ENCODE peak calls at places on chromosome 14, in six cellular contexts. X is GM23248, W is HCT116, A is H9, U is K562, K is DND-41. P is an unnamed sample. For H4K20me1, the result is how much of the 10 kb centered on the place peaks cover.

GRCh38 chr14:29028973-29029582 is 262.5 kb downstream of the FOXG1 start:
- DNase-seq in X (no peak), W (no peak), A (peak), U (no peak), K (no peak), P (peak)

GRCh38 chr14:93019970-93020369 is 95.8 kb downstream of the ITPK1 start:
- DNase-seq in X (no peak), W (no peak), A (no peak), U (no peak), K (no peak), P (no peak)

GRCh38 chr14:91509083-91509877 is 830 bp downstream of the PPP4R3A start:
- DNase-seq in X (peak), W (no peak), A (peak), U (peak), K (peak), P (no peak)

GRCh38 chr14:34650786-34651584 is 21.0 kb upstream of the SNX6 start:
- DNase-seq in X (peak), W (peak), A (no peak), U (no peak), K (no peak), P (peak)

GRCh38 chr14:75454963-75455546 is 27.2 kb downstream of the JDP2 start:
- DNase-seq in X (peak), W (no peak), A (no peak), U (no peak), K (no peak), P (peak)

GRCh38 chr14:96662116-96662901 is 134.9 kb upstream of the VRK1 start:
- DNase-seq in X (no peak), W (no peak), A (no peak), U (no peak), K (no peak), P (no peak)

GRCh38 chr14:59022144-59022543 is 166.3 kb upstream of the DAAM1 start:
- DNase-seq in X (peak), W (no peak), A (no peak), U (no peak), K (no peak), P (no peak)

GRCh38 chr14:32697704-32698103 is 241.0 kb upstream of the NPAS3 start:
- DNase-seq in X (peak), W (no peak), A (no peak), U (no peak), K (no peak), P (peak)

GRCh38 chr14:54470701-54471100 is 18.1 kb downstream of the GMFB start:
- DNase-seq in X (no peak), W (no peak), A (no peak), U (no peak), K (no peak), P (no peak)

GRCh38 chr14:71117839-71118743 is 210.8 kb downstream of the PCNX1 start:
- DNase-seq in X (peak), W (no peak), A (no peak), U (peak), K (no peak), P (peak)

GRCh38 chr14:71206766-71207371 is 299.6 kb downstream of the PCNX1 start:
- DNase-seq in X (peak), W (no peak), A (no peak), U (no peak), K (no peak), P (peak)

GRCh38 chr14:71933026-71933587 is 878 bp downstream of the RGS6 start:
- DNase-seq in X (peak), W (no peak), A (peak), U (no peak), K (no peak), P (no peak)

GRCh38 chr14:88036422-88036821 is 31.5 kb downstream of the GPR65 start:
- DNase-seq in X (no peak), W (no peak), A (no peak), U (no peak), K (no peak), P (no peak)

GRCh38 chr14:97703006-97703760 is 906.0 kb downstream of the VRK1 start:
- DNase-seq in X (no peak), W (no peak), A (no peak), U (no peak), K (peak), P (no peak)

GRCh38 chr14:54570651-54571415 is 3.9 kb downstream of the SAMD4A start:
- DNase-seq in X (peak), W (no peak), A (no peak), U (no peak), K (no peak), P (peak)

GRCh38 chr14:99214701-99215100 is 57.3 kb downstream of the BCL11B start:
- DNase-seq in X (no peak), W (no peak), A (no peak), U (no peak), K (no peak), P (no peak)

GRCh38 chr14:50542941-50543418 is 10.6 kb upstream of the MAP4K5 start:
- DNase-seq in X (peak), W (peak), A (no peak), U (peak), K (peak), P (peak)

GRCh38 chr14:68341765-68342212 is 451.1 kb downstream of the ZFP36L1 start:
- DNase-seq in X (no peak), W (no peak), A (no peak), U (no peak), K (no peak), P (no peak)

GRCh38 chr14:96108061-96108795 is 69.1 kb downstream of the C14orf132 start:
- DNase-seq in X (no peak), W (no peak), A (no peak), U (no peak), K (no peak), P (no peak)

GRCh38 chr14:29528889-29529288 is 398.8 kb downstream of the PRKD1 start:
- DNase-seq in X (peak), W (no peak), A (no peak), U (no peak), K (no peak), P (peak)

GRCh38 chr14:51978566-51979398 is 10.6 kb upstream of the RTRAF start:
- DNase-seq in X (peak), W (peak), A (peak), U (peak), K (peak), P (peak)

GRCh38 chr14:37594916-37595808 is at the start of the genes FOXA1 and TTC6:
- DNase-seq in X (peak), W (peak), A (peak), U (peak), K (no peak), P (peak)

GRCh38 chr14:22268875-22269274 is 320.1 kb downstream of the DAD1 start:
- DNase-seq in X (peak), W (no peak), A (no peak), U (no peak), K (no peak), P (peak)

GRCh38 chr14:73358187-73358586 is 100.2 kb downstream of the NUMB start:
- DNase-seq in X (no peak), W (no peak), A (no peak), U (no peak), K (no peak), P (no peak)

GRCh38 chr14:63487724-63488123 is 55.5 kb downstream of the PPP2R5E start:
- DNase-seq in X (no peak), W (no peak), A (no peak), U (no peak), K (no peak), P (no peak)

GRCh38 chr14:65732112-65732511 is 319.6 kb downstream of the FUT8 start:
- DNase-seq in X (no peak), W (no peak), A (no peak), U (no peak), K (no peak), P (no peak)

GRCh38 chr14:63308723-63309317 is 9.9 kb downstream of the GPHB5 start:
- DNase-seq in X (peak), W (peak), A (peak), U (peak), K (peak), P (peak)

GRCh38 chr14:32417956-32418552 is 89.0 kb downstream of the AKAP6 start:
- DNase-seq in X (peak), W (no peak), A (no peak), U (no peak), K (no peak), P (peak)

GRCh38 chr14:90614696-90615260 is 201.5 kb downstream of the TTC7B start:
- DNase-seq in X (no peak), W (no peak), A (no peak), U (no peak), K (no peak), P (no peak)

GRCh38 chr14:90962505-90962904 is 97.9 kb downstream of the RPS6KA5 start:
- DNase-seq in X (no peak), W (no peak), A (no peak), U (no peak), K (no peak), P (no peak)

GRCh38 chr14:61337893-61338292 is 16.5 kb downstream of the PRKCH start:
- DNase-seq in X (no peak), W (no peak), A (no peak), U (no peak), K (peak), P (no peak)

GRCh38 chr14:76962303-76962660 is 66.2 kb downstream of the IRF2BPL start:
- DNase-seq in X (no peak), W (no peak), A (no peak), U (no peak), K (no peak), P (no peak)

GRCh38 chr14:71988954-71989353 is 56.7 kb downstream of the RGS6 start:
- DNase-seq in X (no peak), W (no peak), A (no peak), U (no peak), K (no peak), P (no peak)

GRCh38 chr14:97813556-97813955 is 1016.4 kb downstream of the VRK1 start:
- DNase-seq in X (no peak), W (no peak), A (no peak), U (no peak), K (no peak), P (no peak)

GRCh38 chr14:106821119-106821518 is 1294.7 kb downstream of the TMEM121 start:
- DNase-seq in X (no peak), W (no peak), A (no peak), U (no peak), K (no peak), P (no peak)

GRCh38 chr14:99158150-99158549 is 113.8 kb downstream of the BCL11B start:
- DNase-seq in X (no peak), W (no peak), A (no peak), U (no peak), K (no peak), P (no peak)

GRCh38 chr14:64743061-64743460 is 38.8 kb downstream of the PLEKHG3 start:
- DNase-seq in X (no peak), W (no peak), A (no peak), U (no peak), K (no peak), P (no peak)

GRCh38 chr14:50399251-50400032 is 2.8 kb upstream of the CDKL1 start:
- DNase-seq in X (peak), W (peak), A (no peak), U (no peak), K (no peak), P (peak)

GRCh38 chr14:89379006-89379405 is 38.0 kb downstream of the FOXN3 start:
- DNase-seq in X (no peak), W (no peak), A (no peak), U (no peak), K (no peak), P (no peak)

GRCh38 chr14:81172881-81173280 is 47.9 kb downstream of the GTF2A1 start:
- DNase-seq in X (peak), W (no peak), A (no peak), U (no peak), K (no peak), P (peak)

DNA sequence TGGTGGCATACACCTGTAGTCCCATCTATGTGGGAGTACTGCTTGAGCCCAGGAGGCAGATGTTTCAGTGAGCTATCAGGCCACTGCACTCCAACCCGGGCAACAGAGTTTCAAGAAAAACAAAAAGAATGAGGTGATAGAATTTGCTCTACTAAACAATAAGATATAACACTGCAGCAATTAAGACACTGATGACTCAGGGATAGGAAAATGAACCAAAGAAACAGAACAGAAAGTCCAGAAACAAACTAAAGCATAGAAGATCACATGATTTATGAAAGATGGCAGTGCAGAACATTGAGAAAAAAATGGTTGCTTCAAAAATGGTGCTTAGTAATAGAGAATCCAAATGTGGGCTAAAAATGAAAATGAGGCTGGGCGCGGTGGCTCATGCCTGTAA is 65.2 kb upstream of the AP4S1 start:
- DNase-seq in X (no peak), W (no peak), A (no peak), U (no peak), K (no peak), P (no peak)
- H4K20me1 ChIP-seq in X (under half), W (under half), A (under half), U (under half), K (under half), P (under half)

GRCh38 chr14:102686176-102686801 is 91.0 kb upstream of the TRAF3 start:
- DNase-seq in X (no peak), W (no peak), A (no peak), U (no peak), K (no peak), P (no peak)
- H4K20me1 ChIP-seq in X (under half), W (under half), A (under half), U (under half), K (under half), P (under half)

GRCh38 chr14:69673099-69673498 is 61.7 kb downstream of the SUSD6 start:
- DNase-seq in X (no peak), W (no peak), A (no peak), U (no peak), K (no peak), P (no peak)
- H4K20me1 ChIP-seq in X (under half), W (under half), A (under half), U (under half), K (under half), P (under half)

GRCh38 chr14:104775073-104775489 is 20.5 kb downstream of the AKT1 start:
- DNase-seq in X (no peak), W (no peak), A (no peak), U (no peak), K (no peak), P (no peak)

GRCh38 chr14:104776481-104776880 is 19.1 kb downstream of the AKT1 start:
- DNase-seq in X (no peak), W (no peak), A (no peak), U (no peak), K (no peak), P (no peak)

GRCh38 chr14:104773505-104774452 is 20.8 kb downstream of the SIVA1 start:
- DNase-seq in X (no peak), W (no peak), A (no peak), U (no peak), K (no peak), P (no peak)

GRCh38 chr14:104772707-104773504 is 20.0 kb downstream of the SIVA1 start:
- DNase-seq in X (no peak), W (no peak), A (no peak), U (no peak), K (no peak), P (no peak)

DNA sequence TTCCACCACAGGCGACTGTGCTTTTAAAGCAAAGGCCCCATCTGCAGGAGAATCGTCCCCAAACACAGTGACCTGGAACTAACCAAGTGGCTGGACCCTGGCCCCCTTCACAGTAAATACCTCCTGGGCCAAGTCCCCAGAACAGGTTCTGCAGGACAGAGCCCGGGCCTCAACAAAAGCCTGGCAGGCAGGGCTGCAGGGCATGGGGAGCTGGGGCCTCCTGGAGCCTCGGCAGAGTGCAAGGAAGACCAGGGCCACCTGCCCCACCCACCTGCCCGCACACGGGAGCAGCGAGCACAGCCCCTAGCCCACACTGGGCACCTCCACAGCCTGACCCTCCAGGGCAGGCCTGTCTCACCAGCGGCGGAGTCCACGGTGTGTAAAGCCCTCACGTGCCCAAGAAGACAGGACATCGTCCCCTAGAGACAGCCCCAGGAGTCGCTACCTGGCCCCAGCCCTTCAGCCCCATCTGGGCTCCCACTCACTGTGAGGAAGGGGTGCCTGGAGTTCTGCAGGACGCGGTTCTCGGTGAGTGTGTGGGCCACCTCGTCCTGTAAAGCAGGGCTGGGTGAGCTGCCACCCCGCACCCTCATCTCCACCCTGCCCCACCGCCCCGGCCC is 21.0 kb downstream of the AKT1 start:
- DNase-seq in X (no peak), W (no peak), A (no peak), U (no peak), K (no peak), P (no peak)
- H4K20me1 ChIP-seq in X (under half), W (under half), A (under half), U (under half), K (half or more), P (under half)

GRCh38 chr14:101130861-101131260 is 227.3 kb upstream of the RTL1 start:
- DNase-seq in X (no peak), W (no peak), A (no peak), U (no peak), K (no peak), P (no peak)

GRCh38 chr14:101128478-101129450 is 225.2 kb upstream of the RTL1 start:
- DNase-seq in X (no peak), W (no peak), A (peak), U (no peak), K (no peak), P (no peak)

GRCh38 chr14:101131451-101131916 is 228.0 kb upstream of the RTL1 start:
- DNase-seq in X (no peak), W (no peak), A (peak), U (no peak), K (no peak), P (no peak)

GRCh38 chr14:101132051-101132541 is 228.6 kb upstream of the RTL1 start:
- DNase-seq in X (no peak), W (no peak), A (peak), U (no peak), K (peak), P (no peak)

GRCh38 chr14:101129750-101130149 is 226.2 kb upstream of the RTL1 start:
- DNase-seq in X (no peak), W (no peak), A (no peak), U (no peak), K (no peak), P (no peak)
- H4K20me1 ChIP-seq in X (under half), W (under half), A (under half), U (under half), K (under half), P (under half)

GRCh38 chr14:21088687-21089086 is 9.8 kb downstream of the ZNF219 start:
- DNase-seq in X (no peak), W (no peak), A (no peak), U (no peak), K (no peak), P (no peak)

GRCh38 chr14:21089271-21089670 is 9.2 kb downstream of the ZNF219 start:
- DNase-seq in X (no peak), W (no peak), A (no peak), U (no peak), K (no peak), P (no peak)

GRCh38 chr14:21087294-21088091 is 11.0 kb downstream of the ZNF219 start:
- DNase-seq in X (peak), W (no peak), A (peak), U (no peak), K (peak), P (peak)

GRCh38 chr14:21084988-21085853 is 13.2 kb downstream of the ZNF219 start:
- DNase-seq in X (peak), W (no peak), A (no peak), U (no peak), K (no peak), P (peak)

DNA sequence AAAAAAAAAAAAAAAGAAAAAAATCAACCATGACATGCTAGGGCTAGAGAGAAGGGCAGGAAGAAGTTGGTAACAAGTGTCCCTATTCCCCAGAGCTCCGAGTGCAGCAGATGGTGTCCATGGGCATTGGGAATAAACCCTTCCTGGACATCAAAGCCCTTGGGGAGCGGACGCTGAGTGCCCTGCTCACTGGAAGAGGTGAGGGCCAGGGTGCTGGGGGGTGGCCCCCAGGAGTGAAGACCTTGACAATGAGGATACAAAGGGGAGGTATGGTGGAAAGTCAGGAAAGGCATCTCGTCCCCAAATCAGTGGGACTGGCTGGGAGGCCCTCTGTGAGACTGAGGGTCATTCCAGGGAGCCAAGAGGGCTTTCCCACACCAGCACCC is 11.6 kb downstream of the ZNF219 start:
- DNase-seq in X (no peak), W (no peak), A (no peak), U (no peak), K (no peak), P (no peak)
- H4K20me1 ChIP-seq in X (under half), W (under half), A (under half), U (under half), K (under half), P (under half)

GRCh38 chr14:20327005-20327869 is 5.8 kb downstream of the CCNB1IP1 start:
- DNase-seq in X (peak), W (peak), A (no peak), U (peak), K (peak), P (peak)
- H4K20me1 ChIP-seq in X (under half), W (under half), A (under half), U (under half), K (under half), P (under half)

GRCh38 chr14:94770251-94770749 is 387 bp upstream of the GSC start:
- DNase-seq in X (no peak), W (no peak), A (no peak), U (no peak), K (no peak), P (peak)

GRCh38 chr14:94769413-94770250 is at the start of gene GSC:
- DNase-seq in X (peak), W (no peak), A (peak), U (no peak), K (no peak), P (peak)

GRCh38 chr14:94768521-94769412 is 1.1 kb downstream of the GSC start:
- DNase-seq in X (peak), W (no peak), A (peak), U (no peak), K (no peak), P (no peak)

GRCh38 chr14:94767321-94767878 is 2.5 kb downstream of the GSC start:
- DNase-seq in X (no peak), W (no peak), A (peak), U (no peak), K (no peak), P (no peak)

GRCh38 chr14:94768141-94768520 is 1.8 kb downstream of the GSC start:
- DNase-seq in X (no peak), W (no peak), A (no peak), U (no peak), K (no peak), P (no peak)
- H4K20me1 ChIP-seq in X (under half), W (under half), A (under half), U (under half), K (under half), P (under half)

GRCh38 chr14:102795060-102795925 is 18.0 kb downstream of the TRAF3 start:
- DNase-seq in X (peak), W (no peak), A (no peak), U (peak), K (peak), P (peak)
- H4K20me1 ChIP-seq in X (under half), W (under half), A (under half), U (under half), K (half or more), P (under half)

P was measured in fibroblast of lung.